ENCODE peak calls at places on chromosomes 7 and 10, in eight cellular contexts. One of them, this sample, is unnamed.
A peak's percentile ranks its signal among the peaks of the same experiment; 100 is the strongest.

GRCh38 chr7:123975049-123975448 is 50.0 kb downstream of the SPAM1 start:
- DNase-seq in CD4-positive, alpha-beta memory T cell: no peak
- DNase-seq in pancreas: no peak
- DNase-seq in psoas muscle: no peak
- DNase-seq in HCT116: no peak
- DNase-seq in choroid plexus epithelial cell: no peak
- DNase-seq in naive thymus-derived CD4-positive, alpha-beta T cell: no peak
- DNase-seq in mesenchymal stem cell: no peak
- DNase-seq in this sample: no peak

GRCh38 chr7:4712371-4713182 is 30.5 kb downstream of the FOXK1 start:
- DNase-seq in CD4-positive, alpha-beta memory T cell: no peak
- DNase-seq in pancreas: no peak
- DNase-seq in psoas muscle: no peak
- DNase-seq in HCT116: no peak
- DNase-seq in choroid plexus epithelial cell: peak; percentile 65
- DNase-seq in naive thymus-derived CD4-positive, alpha-beta T cell: no peak
- DNase-seq in mesenchymal stem cell: peak; percentile 77
- DNase-seq in this sample: no peak

GRCh38 chr10:70804424-70804814 is 11.3 kb upstream of the SGPL1 start:
- DNase-seq in CD4-positive, alpha-beta memory T cell: no peak
- DNase-seq in pancreas: no peak
- DNase-seq in psoas muscle: no peak
- DNase-seq in HCT116: no peak
- DNase-seq in choroid plexus epithelial cell: no peak
- DNase-seq in naive thymus-derived CD4-positive, alpha-beta T cell: no peak
- DNase-seq in mesenchymal stem cell: no peak
- DNase-seq in this sample: no peak

GRCh38 chr7:47253650-47254080 is 328.2 kb downstream of the TNS3 start:
- DNase-seq in CD4-positive, alpha-beta memory T cell: no peak
- DNase-seq in pancreas: peak; percentile 13
- DNase-seq in psoas muscle: peak; percentile 77
- DNase-seq in HCT116: peak; percentile 21
- DNase-seq in choroid plexus epithelial cell: peak; percentile 72
- DNase-seq in naive thymus-derived CD4-positive, alpha-beta T cell: no peak
- DNase-seq in mesenchymal stem cell: peak; percentile 93
- DNase-seq in this sample: no peak

GRCh38 chr7:101362334-101363195 is at the start of gene COL26A1:
- DNase-seq in CD4-positive, alpha-beta memory T cell: no peak
- DNase-seq in pancreas: peak; percentile 23
- DNase-seq in psoas muscle: no peak
- DNase-seq in HCT116: no peak
- DNase-seq in choroid plexus epithelial cell: peak; percentile 17
- DNase-seq in naive thymus-derived CD4-positive, alpha-beta T cell: peak; percentile 14
- DNase-seq in mesenchymal stem cell: peak; percentile 35
- DNase-seq in this sample: no peak

GRCh38 chr10:112951349-112952281 is 1.6 kb downstream of the TCF7L2 start:
- DNase-seq in CD4-positive, alpha-beta memory T cell: peak; percentile 37
- DNase-seq in pancreas: peak; percentile 62
- DNase-seq in psoas muscle: peak; percentile 84
- DNase-seq in HCT116: peak; percentile 72
- DNase-seq in choroid plexus epithelial cell: peak; percentile 88
- DNase-seq in naive thymus-derived CD4-positive, alpha-beta T cell: peak; percentile 17
- DNase-seq in mesenchymal stem cell: peak; percentile 97
- DNase-seq in this sample: no peak

GRCh38 chr10:38112159-38112558 is 18.0 kb downstream of the ZNF37A start:
- DNase-seq in CD4-positive, alpha-beta memory T cell: no peak
- DNase-seq in pancreas: no peak
- DNase-seq in psoas muscle: no peak
- DNase-seq in HCT116: no peak
- DNase-seq in choroid plexus epithelial cell: peak; percentile 10
- DNase-seq in naive thymus-derived CD4-positive, alpha-beta T cell: no peak
- DNase-seq in mesenchymal stem cell: no peak
- DNase-seq in this sample: no peak

GRCh38 chr7:102096706-102097427 is 189.8 kb upstream of the SH2B2 start:
- DNase-seq in CD4-positive, alpha-beta memory T cell: no peak
- DNase-seq in pancreas: no peak
- DNase-seq in psoas muscle: no peak
- DNase-seq in HCT116: no peak
- DNase-seq in choroid plexus epithelial cell: no peak
- DNase-seq in naive thymus-derived CD4-positive, alpha-beta T cell: no peak
- DNase-seq in mesenchymal stem cell: no peak
- DNase-seq in this sample: no peak

GRCh38 chr7:56078196-56078595 is 14.1 kb downstream of the SUMF2 start:
- DNase-seq in CD4-positive, alpha-beta memory T cell: no peak
- DNase-seq in pancreas: no peak
- DNase-seq in psoas muscle: no peak
- DNase-seq in HCT116: no peak
- DNase-seq in choroid plexus epithelial cell: no peak
- DNase-seq in naive thymus-derived CD4-positive, alpha-beta T cell: no peak
- DNase-seq in mesenchymal stem cell: no peak
- DNase-seq in this sample: no peak

GRCh38 chr7:142511801-142512200 is 237.5 kb upstream of the PRSS1 start:
- DNase-seq in CD4-positive, alpha-beta memory T cell: no peak
- DNase-seq in pancreas: no peak
- DNase-seq in psoas muscle: no peak
- DNase-seq in HCT116: no peak
- DNase-seq in choroid plexus epithelial cell: no peak
- DNase-seq in naive thymus-derived CD4-positive, alpha-beta T cell: no peak
- DNase-seq in mesenchymal stem cell: no peak
- DNase-seq in this sample: no peak

GRCh38 chr7:21722371-21722770 is 179.5 kb downstream of the DNAH11 start:
- DNase-seq in CD4-positive, alpha-beta memory T cell: no peak
- DNase-seq in pancreas: no peak
- DNase-seq in psoas muscle: no peak
- DNase-seq in HCT116: no peak
- DNase-seq in choroid plexus epithelial cell: peak; percentile 2
- DNase-seq in naive thymus-derived CD4-positive, alpha-beta T cell: no peak
- DNase-seq in mesenchymal stem cell: no peak
- DNase-seq in this sample: no peak

GRCh38 chr7:135704074-135704473 is 23.9 kb downstream of the SLC13A4 start:
- DNase-seq in CD4-positive, alpha-beta memory T cell: no peak
- DNase-seq in pancreas: no peak
- DNase-seq in psoas muscle: no peak
- DNase-seq in HCT116: no peak
- DNase-seq in choroid plexus epithelial cell: no peak
- DNase-seq in naive thymus-derived CD4-positive, alpha-beta T cell: no peak
- DNase-seq in mesenchymal stem cell: no peak
- DNase-seq in this sample: no peak

GRCh38 chr7:133365892-133366291 is 113.0 kb downstream of the EXOC4 start:
- DNase-seq in CD4-positive, alpha-beta memory T cell: no peak
- DNase-seq in pancreas: peak; percentile 4
- DNase-seq in psoas muscle: no peak
- DNase-seq in HCT116: no peak
- DNase-seq in choroid plexus epithelial cell: peak; percentile 66
- DNase-seq in naive thymus-derived CD4-positive, alpha-beta T cell: no peak
- DNase-seq in mesenchymal stem cell: no peak
- DNase-seq in this sample: no peak

GRCh38 chr10:7301039-7301768 is 109.6 kb downstream of the SFMBT2 start:
- DNase-seq in CD4-positive, alpha-beta memory T cell: no peak
- DNase-seq in pancreas: no peak
- DNase-seq in psoas muscle: no peak
- DNase-seq in HCT116: no peak
- DNase-seq in choroid plexus epithelial cell: no peak
- DNase-seq in naive thymus-derived CD4-positive, alpha-beta T cell: no peak
- DNase-seq in mesenchymal stem cell: no peak
- DNase-seq in this sample: no peak

GRCh38 chr7:25515876-25516275 is 287.6 kb upstream of the NPVF start:
- DNase-seq in CD4-positive, alpha-beta memory T cell: no peak
- DNase-seq in pancreas: no peak
- DNase-seq in psoas muscle: no peak
- DNase-seq in HCT116: no peak
- DNase-seq in choroid plexus epithelial cell: no peak
- DNase-seq in naive thymus-derived CD4-positive, alpha-beta T cell: no peak
- DNase-seq in mesenchymal stem cell: no peak
- DNase-seq in this sample: no peak

GRCh38 chr7:74334026-74334425 is 44.8 kb downstream of the CLIP2 start:
- DNase-seq in CD4-positive, alpha-beta memory T cell: no peak
- DNase-seq in pancreas: no peak
- DNase-seq in psoas muscle: no peak
- DNase-seq in HCT116: no peak
- DNase-seq in choroid plexus epithelial cell: peak; percentile 82
- DNase-seq in naive thymus-derived CD4-positive, alpha-beta T cell: no peak
- DNase-seq in mesenchymal stem cell: peak; percentile 89
- DNase-seq in this sample: no peak

GRCh38 chr10:12419279-12419847 is 70.0 kb downstream of the CAMK1D start:
- DNase-seq in CD4-positive, alpha-beta memory T cell: peak; percentile 23
- DNase-seq in pancreas: no peak
- DNase-seq in psoas muscle: peak; percentile 65
- DNase-seq in HCT116: peak; percentile 79
- DNase-seq in choroid plexus epithelial cell: peak; percentile 97
- DNase-seq in naive thymus-derived CD4-positive, alpha-beta T cell: no peak
- DNase-seq in mesenchymal stem cell: peak; percentile 99
- DNase-seq in this sample: no peak

GRCh38 chr10:129888784-129889616 is 75.1 kb downstream of the EBF3 start:
- DNase-seq in CD4-positive, alpha-beta memory T cell: no peak
- DNase-seq in pancreas: no peak
- DNase-seq in psoas muscle: peak; percentile 86
- DNase-seq in HCT116: no peak
- DNase-seq in choroid plexus epithelial cell: peak; percentile 52
- DNase-seq in naive thymus-derived CD4-positive, alpha-beta T cell: peak; percentile 16
- DNase-seq in mesenchymal stem cell: peak; percentile 44
- DNase-seq in this sample: no peak

GRCh38 chr10:131560166-131560565 is 248.6 kb upstream of the TCERG1L start:
- DNase-seq in CD4-positive, alpha-beta memory T cell: no peak
- DNase-seq in pancreas: no peak
- DNase-seq in psoas muscle: no peak
- DNase-seq in HCT116: no peak
- DNase-seq in choroid plexus epithelial cell: no peak
- DNase-seq in naive thymus-derived CD4-positive, alpha-beta T cell: no peak
- DNase-seq in mesenchymal stem cell: no peak
- DNase-seq in this sample: no peak

GRCh38 chr7:51327287-51327717 is 10.7 kb upstream of the COBL start:
- DNase-seq in CD4-positive, alpha-beta memory T cell: no peak
- DNase-seq in pancreas: no peak
- DNase-seq in psoas muscle: no peak
- DNase-seq in HCT116: no peak
- DNase-seq in choroid plexus epithelial cell: no peak
- DNase-seq in naive thymus-derived CD4-positive, alpha-beta T cell: no peak
- DNase-seq in mesenchymal stem cell: no peak
- DNase-seq in this sample: no peak

GRCh38 chr7:51326646-51327286 is 10.2 kb upstream of the COBL start:
- DNase-seq in CD4-positive, alpha-beta memory T cell: no peak
- DNase-seq in pancreas: no peak
- DNase-seq in psoas muscle: no peak
- DNase-seq in HCT116: no peak
- DNase-seq in choroid plexus epithelial cell: no peak
- DNase-seq in naive thymus-derived CD4-positive, alpha-beta T cell: no peak
- DNase-seq in mesenchymal stem cell: no peak
- DNase-seq in this sample: no peak

GRCh38 chr7:51325231-51325630 is 8.6 kb upstream of the COBL start:
- DNase-seq in CD4-positive, alpha-beta memory T cell: no peak
- DNase-seq in pancreas: no peak
- DNase-seq in psoas muscle: no peak
- DNase-seq in HCT116: no peak
- DNase-seq in choroid plexus epithelial cell: no peak
- DNase-seq in naive thymus-derived CD4-positive, alpha-beta T cell: no peak
- DNase-seq in mesenchymal stem cell: no peak
- DNase-seq in this sample: no peak

GRCh38 chr7:51324206-51324884 is 7.7 kb upstream of the COBL start:
- DNase-seq in CD4-positive, alpha-beta memory T cell: no peak
- DNase-seq in pancreas: no peak
- DNase-seq in psoas muscle: no peak
- DNase-seq in HCT116: no peak
- DNase-seq in choroid plexus epithelial cell: no peak
- DNase-seq in naive thymus-derived CD4-positive, alpha-beta T cell: no peak
- DNase-seq in mesenchymal stem cell: no peak
- DNase-seq in this sample: no peak

GRCh38 chr7:51325937-51326336 is 9.3 kb upstream of the COBL start:
- DNase-seq in CD4-positive, alpha-beta memory T cell: no peak
- DNase-seq in pancreas: no peak
- DNase-seq in psoas muscle: no peak
- DNase-seq in HCT116: no peak
- DNase-seq in choroid plexus epithelial cell: no peak
- DNase-seq in naive thymus-derived CD4-positive, alpha-beta T cell: no peak
- DNase-seq in mesenchymal stem cell: peak; percentile 7
- DNase-seq in this sample: no peak
- H3K4me3 ChIP-seq in CD4-positive, alpha-beta memory T cell: no peak overlapping the region
- H3K4me3 ChIP-seq in pancreas: no peak overlapping the region
- H3K4me3 ChIP-seq in psoas muscle: no peak overlapping the region
- H3K4me3 ChIP-seq in HCT116: no peak overlapping the region
- H3K4me3 ChIP-seq in choroid plexus epithelial cell: no peak overlapping the region
- H3K4me3 ChIP-seq in naive thymus-derived CD4-positive, alpha-beta T cell: no peak overlapping the region
- H3K4me3 ChIP-seq in mesenchymal stem cell: no peak overlapping the region
- H3K4me3 ChIP-seq in this sample: no peak overlapping the region

DNA sequence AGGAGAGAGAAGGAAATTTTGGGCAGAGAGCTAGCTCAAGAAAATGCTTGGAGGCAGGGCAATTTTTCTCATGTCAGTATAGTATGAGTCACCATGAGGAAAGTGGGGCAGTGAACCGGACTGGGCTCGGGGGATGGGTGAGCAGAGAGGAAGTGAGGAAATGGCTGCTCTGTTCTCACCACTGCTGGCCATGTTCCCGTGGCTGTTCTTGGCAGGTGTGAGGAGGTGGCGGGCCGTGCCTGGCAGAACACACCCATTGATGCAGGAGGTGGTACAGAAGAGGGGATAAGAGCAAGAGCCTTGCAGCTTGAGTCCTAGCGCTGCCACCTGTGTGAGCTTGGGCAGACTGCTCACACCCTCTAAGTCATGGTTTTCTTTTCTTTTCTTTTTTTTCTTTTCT is 304.4 kb upstream of the LYZL1 start:
- DNase-seq in CD4-positive, alpha-beta memory T cell: no peak
- DNase-seq in pancreas: peak; percentile 92
- DNase-seq in psoas muscle: peak; percentile 89
- DNase-seq in HCT116: no peak
- DNase-seq in choroid plexus epithelial cell: peak; percentile 93
- DNase-seq in naive thymus-derived CD4-positive, alpha-beta T cell: no peak
- DNase-seq in mesenchymal stem cell: peak; percentile 84
- DNase-seq in this sample: no peak
- H3K4me3 ChIP-seq in CD4-positive, alpha-beta memory T cell: no peak overlapping the region
- H3K4me3 ChIP-seq in pancreas: no peak overlapping the region
- H3K4me3 ChIP-seq in psoas muscle: no peak overlapping the region
- H3K4me3 ChIP-seq in HCT116: no peak overlapping the region
- H3K4me3 ChIP-seq in choroid plexus epithelial cell: no peak overlapping the region
- H3K4me3 ChIP-seq in naive thymus-derived CD4-positive, alpha-beta T cell: no peak overlapping the region
- H3K4me3 ChIP-seq in mesenchymal stem cell: no peak overlapping the region
- H3K4me3 ChIP-seq in this sample: no peak overlapping the region

GRCh38 chr7:104972510-104972909 is 41.5 kb upstream of the KMT2E start:
- DNase-seq in CD4-positive, alpha-beta memory T cell: no peak
- DNase-seq in pancreas: no peak
- DNase-seq in psoas muscle: no peak
- DNase-seq in HCT116: no peak
- DNase-seq in choroid plexus epithelial cell: peak; percentile 50
- DNase-seq in naive thymus-derived CD4-positive, alpha-beta T cell: no peak
- DNase-seq in mesenchymal stem cell: peak; percentile 49
- DNase-seq in this sample: no peak
- H3K4me3 ChIP-seq in CD4-positive, alpha-beta memory T cell: no peak overlapping the region
- H3K4me3 ChIP-seq in pancreas: no peak overlapping the region
- H3K4me3 ChIP-seq in psoas muscle: no peak overlapping the region
- H3K4me3 ChIP-seq in HCT116: no peak overlapping the region
- H3K4me3 ChIP-seq in choroid plexus epithelial cell: no peak overlapping the region
- H3K4me3 ChIP-seq in naive thymus-derived CD4-positive, alpha-beta T cell: no peak overlapping the region
- H3K4me3 ChIP-seq in mesenchymal stem cell: no peak overlapping the region
- H3K4me3 ChIP-seq in this sample: no peak overlapping the region

DNA sequence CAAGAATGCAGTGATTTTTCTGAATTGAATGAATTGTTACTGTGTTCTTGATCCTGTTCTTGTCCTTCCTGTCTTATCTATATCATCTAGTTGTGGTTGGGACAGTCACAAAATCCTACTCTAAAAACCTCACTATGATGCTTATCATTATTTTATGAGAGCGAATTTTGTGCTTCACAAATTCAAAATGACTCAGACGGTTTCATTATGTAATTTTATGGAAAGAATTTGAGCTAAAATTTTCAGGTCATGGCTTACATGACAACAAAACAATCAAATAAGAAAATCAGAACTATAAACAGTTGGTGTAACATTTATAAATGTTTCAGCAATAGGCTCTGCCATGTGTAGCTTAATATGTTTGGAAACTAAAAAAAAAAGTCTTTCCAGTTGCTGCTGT is 6.9 kb downstream of the PRKAR2B start:
- DNase-seq in CD4-positive, alpha-beta memory T cell: no peak
- DNase-seq in pancreas: no peak
- DNase-seq in psoas muscle: no peak
- DNase-seq in HCT116: no peak
- DNase-seq in choroid plexus epithelial cell: peak; percentile 14
- DNase-seq in naive thymus-derived CD4-positive, alpha-beta T cell: no peak
- DNase-seq in mesenchymal stem cell: peak; percentile 43
- DNase-seq in this sample: no peak
- H3K4me3 ChIP-seq in CD4-positive, alpha-beta memory T cell: no peak overlapping the region
- H3K4me3 ChIP-seq in pancreas: no peak overlapping the region
- H3K4me3 ChIP-seq in psoas muscle: no peak overlapping the region
- H3K4me3 ChIP-seq in HCT116: no peak overlapping the region
- H3K4me3 ChIP-seq in choroid plexus epithelial cell: no peak overlapping the region
- H3K4me3 ChIP-seq in naive thymus-derived CD4-positive, alpha-beta T cell: no peak overlapping the region
- H3K4me3 ChIP-seq in mesenchymal stem cell: no peak overlapping the region
- H3K4me3 ChIP-seq in this sample: no peak overlapping the region